ENCODE peak calls at places on chromosomes 1 and 21, in six cellular contexts. A is body of pancreas, H is testis, X is breast epithelium, C is ovary, P is spleen. G is an unnamed sample. For H3K4me1, the result is how much of the 10 kb centered on the place peaks cover.

GRCh38 chr1:30748699-30749401 is 8.7 kb downstream of the LAPTM5 start:
- DNase-seq in C (no peak), X (no peak), H (no peak), A (no peak), P (peak), G (no peak)

GRCh38 chr21:45016491-45017375 is 57.6 kb upstream of the ADARB1 start:
- DNase-seq in P (peak), X (no peak), C (peak), H (no peak), A (no peak), G (no peak)

GRCh38 chr1:2563205-2563604 is 7.0 kb downstream of the TNFRSF14 start:
- DNase-seq in A (no peak), X (no peak), C (no peak), P (no peak), H (no peak), G (no peak)

GRCh38 chr1:235767795-235768194 is 98.9 kb downstream of the LYST start:
- DNase-seq in P (no peak), X (no peak), A (no peak), H (no peak), C (no peak), G (no peak)

GRCh38 chr1:88892146-88892877 is 945 bp upstream of the GTF2B start:
- DNase-seq in A (peak), H (peak), X (no peak), P (no peak), C (no peak), G (no peak)

GRCh38 chr1:87759420-87759819 is 430.7 kb downstream of the LMO4 start:
- DNase-seq in X (no peak), A (no peak), P (no peak), C (no peak), H (no peak), G (no peak)

GRCh38 chr1:246513619-246514343 is 6.7 kb upstream of the SMYD3 start:
- DNase-seq in P (no peak), A (no peak), H (no peak), X (no peak), C (no peak), G (no peak)

GRCh38 chr1:14137411-14138134 is 437.6 kb downstream of the PRDM2 start:
- DNase-seq in H (no peak), X (no peak), C (no peak), A (no peak), P (no peak), G (no peak)

GRCh38 chr1:114328505-114328904 is 174.8 kb upstream of the SYT6 start:
- DNase-seq in H (no peak), A (no peak), P (no peak), C (no peak), X (no peak), G (no peak)

GRCh38 chr21:33418686-33419085 is 15.5 kb downstream of the IFNGR2 start:
- DNase-seq in X (no peak), H (peak), C (peak), A (no peak), P (no peak), G (no peak)

GRCh38 chr1:19398309-19398760 is 86.2 kb downstream of the SLC66A1 start:
- DNase-seq in A (peak), C (peak), P (no peak), H (no peak), X (no peak), G (no peak)

GRCh38 chr1:21048462-21048861 is 128.2 kb downstream of the EIF4G3 start:
- DNase-seq in A (no peak), H (no peak), C (no peak), X (no peak), P (no peak), G (no peak)

GRCh38 chr1:21050031-21050430 is 126.7 kb downstream of the EIF4G3 start:
- DNase-seq in P (no peak), X (no peak), C (no peak), H (no peak), A (no peak), G (no peak)

GRCh38 chr1:21046132-21046531 is 130.6 kb downstream of the EIF4G3 start:
- DNase-seq in X (no peak), H (no peak), C (no peak), A (no peak), P (no peak), G (no peak)

GRCh38 chr1:21052034-21052433 is 124.7 kb downstream of the EIF4G3 start:
- DNase-seq in A (no peak), C (no peak), X (no peak), P (no peak), H (no peak), G (no peak)

GRCh38 chr1:21051177-21051576 is 125.5 kb downstream of the EIF4G3 start:
- DNase-seq in C (no peak), H (no peak), A (no peak), X (no peak), P (no peak), G (no peak)
- H3K4me3 ChIP-seq in C (no peak), H (no peak), A (no peak), X (no peak), P (no peak), G (no peak)

DNA sequence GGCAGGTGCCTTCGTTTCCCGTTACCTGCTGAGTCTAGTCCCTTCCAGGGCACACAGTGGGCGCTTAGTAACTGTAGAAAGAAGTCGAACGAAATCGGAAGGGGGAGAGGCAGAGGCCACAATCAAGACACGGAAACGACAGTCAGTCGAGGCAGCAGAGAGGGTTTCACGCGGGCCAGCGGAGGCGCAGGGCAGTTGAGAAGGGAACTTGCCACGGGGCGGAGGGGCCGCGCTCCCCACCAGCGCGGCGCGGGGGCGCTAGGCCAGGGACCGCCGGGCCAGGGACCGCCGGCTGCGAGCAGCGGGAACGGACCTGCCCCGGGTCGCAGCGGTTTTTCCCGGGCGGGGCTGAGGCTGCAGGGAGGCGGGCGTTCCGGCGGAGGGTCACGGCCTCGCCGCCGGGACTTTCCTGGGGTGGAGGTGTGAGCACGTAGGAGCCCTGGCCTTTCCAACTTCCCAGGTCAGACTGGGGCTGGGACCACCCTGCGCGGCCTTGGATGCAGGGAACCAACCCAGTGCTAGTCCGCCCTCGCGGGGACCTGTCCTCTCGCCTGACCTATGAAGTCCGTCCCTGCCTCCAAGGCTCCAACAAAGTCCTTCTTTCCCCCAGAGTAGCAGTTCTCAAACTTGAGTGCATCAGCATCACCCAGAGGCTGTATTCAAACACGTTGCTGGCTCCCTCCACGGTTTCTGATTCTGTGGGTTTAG is 150.1 kb upstream of the FGGY start:
- DNase-seq in A (peak), H (peak), P (peak), X (no peak), C (peak), G (peak)
- TF ChIP-seq POLR2A in A (peak), H (no peak), P (peak), X (no peak), C (no peak), G (no peak)

GRCh38 chr1:43910359-43910758 is 23.2 kb upstream of the ARTN start:
- DNase-seq in X (peak), P (no peak), A (no peak), H (no peak), C (no peak), G (no peak)
- H3K4me1 ChIP-seq in X (under half), P (under half), A (under half), H (under half), C (under half), G (under half)

GRCh38 chr1:27574001-27574781 is 29.8 kb downstream of the AHDC1 start:
- DNase-seq in H (no peak), X (no peak), P (no peak), C (peak), A (peak), G (no peak)

GRCh38 chr1:27576846-27577245 is 27.1 kb downstream of the AHDC1 start:
- DNase-seq in X (no peak), C (peak), P (no peak), H (no peak), A (no peak), G (no peak)

GRCh38 chr1:27572679-27573426 is 31.1 kb downstream of the AHDC1 start:
- DNase-seq in P (no peak), X (no peak), A (no peak), C (peak), H (no peak), G (no peak)

GRCh38 chr1:27575861-27576331 is 28.0 kb downstream of the AHDC1 start:
- DNase-seq in P (peak), C (peak), A (peak), X (no peak), H (peak), G (peak)

DNA sequence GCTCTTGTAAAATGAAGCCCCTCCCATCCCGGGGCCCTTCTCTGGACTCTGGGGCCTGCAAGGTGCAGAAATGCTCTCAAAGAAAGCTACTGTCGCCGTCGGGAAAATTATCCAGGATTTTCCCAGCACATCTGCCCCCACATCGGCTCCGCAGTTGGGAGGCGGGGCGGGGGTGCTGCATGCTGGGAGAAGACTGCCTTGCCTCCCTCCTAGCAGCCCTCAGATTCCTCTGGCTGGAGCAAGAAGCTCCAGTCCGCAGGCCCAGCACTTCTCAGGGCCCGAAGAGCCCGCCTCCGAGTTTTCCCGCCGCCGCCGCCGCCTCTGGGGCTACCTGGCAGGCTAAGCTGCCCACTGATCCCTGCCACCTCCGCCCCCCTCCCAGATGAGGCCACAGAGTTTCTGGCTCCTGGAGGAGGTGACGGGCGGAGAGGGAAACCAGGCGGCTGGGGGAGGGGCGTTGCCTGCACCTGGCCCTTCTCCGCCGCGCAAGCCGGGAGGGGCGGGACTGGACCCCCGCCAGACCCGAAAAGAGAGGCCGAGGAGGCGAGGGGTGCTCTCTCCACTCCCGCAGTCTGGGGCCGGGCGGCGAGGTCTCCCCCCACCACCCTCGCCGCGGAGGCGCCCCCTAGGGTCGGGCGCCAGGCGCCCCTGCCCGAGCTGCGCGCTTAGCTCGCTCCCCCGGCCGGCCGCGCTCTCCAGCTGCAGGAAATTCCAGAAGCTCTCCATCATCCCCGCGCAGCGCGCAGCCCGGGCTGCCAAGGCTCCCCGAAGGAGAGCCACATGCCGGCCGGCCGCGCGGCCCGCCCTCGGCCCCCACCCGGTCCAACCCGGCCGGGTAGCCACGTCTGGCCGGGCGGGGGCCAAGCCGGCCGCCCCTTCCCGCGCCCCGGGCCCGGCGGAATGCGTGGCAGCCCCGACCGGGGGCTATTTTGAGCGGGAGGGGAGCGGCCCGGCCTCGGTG is 28.8 kb downstream of the AHDC1 start:
- DNase-seq in X (no peak), H (peak), C (peak), A (peak), P (no peak), G (peak)
- H3K4me3 ChIP-seq in X (peak), H (peak), C (peak), A (peak), P (peak), G (peak)

DNA sequence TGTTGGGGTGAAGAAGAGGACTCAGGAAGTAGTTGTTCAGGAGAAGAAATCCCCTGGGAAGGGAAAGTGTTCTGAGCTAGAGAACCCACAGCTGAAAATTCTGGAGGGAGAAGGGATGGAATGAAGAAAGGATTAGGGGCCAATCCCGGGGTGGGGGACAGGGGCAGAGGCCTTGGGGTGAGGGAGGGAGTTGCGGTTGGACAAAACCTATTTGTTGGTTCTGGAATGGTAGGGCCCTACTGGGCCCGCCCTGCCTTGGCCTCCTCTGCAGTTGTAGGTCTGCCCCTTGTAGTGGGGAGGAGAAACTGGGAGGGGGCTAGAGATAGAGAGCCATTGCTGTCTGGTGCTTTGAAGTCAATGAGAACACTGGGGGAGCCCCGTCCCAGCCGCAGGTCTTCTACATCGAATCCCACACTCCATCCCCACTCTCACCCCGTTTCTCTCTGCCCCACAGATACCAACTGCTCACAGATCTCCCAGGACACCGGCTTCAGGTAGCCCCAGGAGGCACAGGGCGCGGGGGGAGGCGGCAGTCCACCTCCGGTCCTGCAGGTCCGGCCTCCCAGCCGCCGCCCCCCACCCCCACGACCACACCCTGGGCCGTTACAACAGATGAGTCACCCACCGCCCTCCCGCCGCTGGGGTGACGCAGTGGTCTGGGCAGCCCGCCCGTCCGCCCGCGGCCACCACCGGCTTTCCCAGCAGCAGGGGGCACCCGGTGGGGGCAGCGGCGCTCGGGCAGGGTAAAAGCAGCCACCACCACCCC is 1.1 kb downstream of the TAGLN2 start:
- DNase-seq in H (peak), A (peak), P (peak), X (peak), C (peak), G (peak)
- TF ChIP-seq POLR2A in H (no peak), A (no peak), P (no peak), X (peak), C (no peak), G (no peak)

DNA sequence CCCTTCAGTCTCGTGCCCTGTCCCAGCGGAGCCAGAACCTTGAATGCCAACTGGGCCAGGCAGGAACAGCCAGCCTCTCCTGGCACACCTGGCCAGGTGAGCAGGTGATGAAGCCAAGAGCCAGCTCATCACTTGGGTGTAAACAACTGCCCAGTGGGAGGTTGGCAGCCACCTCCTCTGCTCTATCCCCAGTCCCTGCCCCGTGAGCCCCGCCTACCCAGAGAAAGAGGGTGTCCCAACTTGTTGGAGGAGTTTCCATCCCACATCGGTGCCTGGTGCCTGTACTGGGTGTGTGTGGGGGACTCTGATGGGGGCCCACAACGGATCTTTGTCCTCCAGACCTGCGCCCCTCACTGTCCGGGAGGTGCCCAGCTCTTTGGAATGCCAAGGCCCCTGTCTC is 17.8 kb upstream of the FAM131C start:
- DNase-seq in X (peak), A (peak), P (no peak), C (no peak), H (no peak), G (peak)
- H3K4me1 ChIP-seq in X (under half), A (half or more), P (under half), C (under half), H (under half), G (under half)

GRCh38 chr21:41953831-41954653 is at the start of gene C2CD2:
- DNase-seq in H (no peak), C (peak), P (peak), X (no peak), A (peak), G (peak)

GRCh38 chr21:41953249-41953830 is 478 bp downstream of the C2CD2 start:
- DNase-seq in C (peak), H (no peak), P (peak), A (peak), X (no peak), G (peak)

GRCh38 chr21:41950941-41951408 is 2.8 kb downstream of the C2CD2 start:
- DNase-seq in C (no peak), H (no peak), A (no peak), P (peak), X (no peak), G (no peak)

GRCh38 chr21:41951876-41952567 is 1.8 kb downstream of the C2CD2 start:
- DNase-seq in A (no peak), P (peak), X (no peak), H (no peak), C (no peak), G (no peak)

DNA sequence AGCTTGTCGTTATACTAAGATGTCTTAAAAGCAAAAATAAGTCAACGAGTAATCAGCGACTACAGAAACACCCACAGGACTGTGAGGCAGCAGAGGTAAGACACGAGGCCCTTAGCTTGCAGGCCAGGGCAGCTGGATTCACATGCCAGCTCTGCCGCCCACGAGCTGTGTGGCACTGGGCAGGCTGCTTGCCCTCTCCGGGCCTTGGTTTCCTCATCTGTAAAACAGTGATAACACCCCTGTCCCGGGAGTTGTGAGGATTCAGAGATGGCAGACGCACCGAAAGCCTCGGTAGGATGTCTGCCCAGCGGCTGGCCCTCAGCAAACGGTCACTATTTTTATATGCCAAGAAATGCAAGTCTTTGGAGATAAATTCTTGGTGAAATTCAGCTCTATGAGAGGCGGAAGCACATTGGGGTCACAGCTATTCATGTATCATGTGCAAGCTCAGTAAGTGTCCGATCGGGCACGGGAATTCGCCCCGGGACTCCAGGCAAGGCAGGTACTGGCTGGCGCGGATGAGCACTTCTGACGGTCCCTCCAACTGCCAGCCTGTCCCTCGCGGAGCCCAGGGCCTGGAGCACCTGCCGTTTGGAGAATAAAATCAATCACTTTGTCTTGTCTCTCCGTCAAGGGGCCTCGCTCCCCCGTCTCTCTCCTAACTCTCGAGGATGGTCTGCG is 1.1 kb downstream of the C2CD2 start:
- DNase-seq in H (no peak), A (no peak), C (no peak), X (no peak), P (peak), G (no peak)
- H3K4me3 ChIP-seq in H (peak), A (peak), C (peak), X (peak), P (peak), G (peak)

GRCh38 chr1:27671964-27672749 is at the start of gene IFI6:
- DNase-seq in X (peak), H (peak), A (peak), P (peak), C (peak), G (peak)
- TF ChIP-seq POLR2A in X (no peak), H (no peak), A (peak), P (peak), C (no peak), G (no peak)